ENCODE peak calls at places on chromosomes 13 and 19, in six cellular contexts. One of them, this sample, is unnamed.
A peak's percentile ranks its signal among the peaks of the same experiment; 100 is the strongest.

GRCh38 chr13:112901951-112902651 is 66.9 kb upstream of the MCF2L start:
- DNase-seq in CD4-positive, alpha-beta memory T cell: no peak
- DNase-seq in A549: no peak
- DNase-seq in CD4-positive, alpha-beta T cell: no peak
- DNase-seq in astrocyte: no peak
- DNase-seq in tibial nerve: no peak
- DNase-seq in this sample: no peak

GRCh38 chr19:52898101-52898500 is 666 bp upstream of the ZNF320 start:
- DNase-seq in CD4-positive, alpha-beta memory T cell: no peak
- DNase-seq in A549: no peak
- DNase-seq in CD4-positive, alpha-beta T cell: no peak
- DNase-seq in astrocyte: no peak
- DNase-seq in tibial nerve: no peak
- DNase-seq in this sample: no peak

GRCh38 chr19:56718231-56718630 is 46.7 kb upstream of the ZNF835 start:
- DNase-seq in CD4-positive, alpha-beta memory T cell: no peak
- DNase-seq in A549: no peak
- DNase-seq in CD4-positive, alpha-beta T cell: no peak
- DNase-seq in astrocyte: no peak
- DNase-seq in tibial nerve: no peak
- DNase-seq in this sample: no peak

GRCh38 chr13:114132419-114133121 is at the start of gene RASA3:
- DNase-seq in CD4-positive, alpha-beta memory T cell: peak; percentile 59
- DNase-seq in A549: peak; percentile 54
- DNase-seq in CD4-positive, alpha-beta T cell: peak; percentile 49
- DNase-seq in astrocyte: peak; percentile 72
- DNase-seq in tibial nerve: peak; percentile 62
- DNase-seq in this sample: no peak

GRCh38 chr13:67048084-67048792 is 181.9 kb downstream of the PCDH9 start:
- DNase-seq in CD4-positive, alpha-beta memory T cell: no peak
- DNase-seq in A549: no peak
- DNase-seq in CD4-positive, alpha-beta T cell: no peak
- DNase-seq in astrocyte: peak; percentile 95
- DNase-seq in tibial nerve: no peak
- DNase-seq in this sample: no peak

GRCh38 chr19:36963262-36963661 is 47.1 kb downstream of the ZNF568 start:
- DNase-seq in CD4-positive, alpha-beta memory T cell: no peak
- DNase-seq in A549: no peak
- DNase-seq in CD4-positive, alpha-beta T cell: no peak
- DNase-seq in astrocyte: no peak
- DNase-seq in tibial nerve: no peak
- DNase-seq in this sample: no peak

GRCh38 chr19:15519433-15519976 is 11.2 kb downstream of the CYP4F22 start:
- DNase-seq in CD4-positive, alpha-beta memory T cell: no peak
- DNase-seq in A549: no peak
- DNase-seq in CD4-positive, alpha-beta T cell: no peak
- DNase-seq in astrocyte: no peak
- DNase-seq in tibial nerve: no peak
- DNase-seq in this sample: no peak

GRCh38 chr13:44690376-44690775 is 114.2 kb upstream of the TSC22D1 start:
- DNase-seq in CD4-positive, alpha-beta memory T cell: no peak
- DNase-seq in A549: no peak
- DNase-seq in CD4-positive, alpha-beta T cell: no peak
- DNase-seq in astrocyte: no peak
- DNase-seq in tibial nerve: no peak
- DNase-seq in this sample: no peak

GRCh38 chr19:18254546-18255500 is 19.4 kb downstream of the IQCN start:
- DNase-seq in CD4-positive, alpha-beta memory T cell: no peak
- DNase-seq in A549: no peak
- DNase-seq in CD4-positive, alpha-beta T cell: no peak
- DNase-seq in astrocyte: no peak
- DNase-seq in tibial nerve: no peak
- DNase-seq in this sample: no peak

GRCh38 chr19:47134533-47134932 is 3.9 kb downstream of the SAE1 start:
- DNase-seq in CD4-positive, alpha-beta memory T cell: no peak
- DNase-seq in A549: no peak
- DNase-seq in CD4-positive, alpha-beta T cell: no peak
- DNase-seq in astrocyte: no peak
- DNase-seq in tibial nerve: no peak
- DNase-seq in this sample: no peak

GRCh38 chr13:114230117-114230516 is 4.6 kb upstream of the CDC16 start:
- DNase-seq in CD4-positive, alpha-beta memory T cell: no peak
- DNase-seq in A549: no peak
- DNase-seq in CD4-positive, alpha-beta T cell: no peak
- DNase-seq in astrocyte: peak; percentile 33
- DNase-seq in tibial nerve: no peak
- DNase-seq in this sample: no peak

DNA sequence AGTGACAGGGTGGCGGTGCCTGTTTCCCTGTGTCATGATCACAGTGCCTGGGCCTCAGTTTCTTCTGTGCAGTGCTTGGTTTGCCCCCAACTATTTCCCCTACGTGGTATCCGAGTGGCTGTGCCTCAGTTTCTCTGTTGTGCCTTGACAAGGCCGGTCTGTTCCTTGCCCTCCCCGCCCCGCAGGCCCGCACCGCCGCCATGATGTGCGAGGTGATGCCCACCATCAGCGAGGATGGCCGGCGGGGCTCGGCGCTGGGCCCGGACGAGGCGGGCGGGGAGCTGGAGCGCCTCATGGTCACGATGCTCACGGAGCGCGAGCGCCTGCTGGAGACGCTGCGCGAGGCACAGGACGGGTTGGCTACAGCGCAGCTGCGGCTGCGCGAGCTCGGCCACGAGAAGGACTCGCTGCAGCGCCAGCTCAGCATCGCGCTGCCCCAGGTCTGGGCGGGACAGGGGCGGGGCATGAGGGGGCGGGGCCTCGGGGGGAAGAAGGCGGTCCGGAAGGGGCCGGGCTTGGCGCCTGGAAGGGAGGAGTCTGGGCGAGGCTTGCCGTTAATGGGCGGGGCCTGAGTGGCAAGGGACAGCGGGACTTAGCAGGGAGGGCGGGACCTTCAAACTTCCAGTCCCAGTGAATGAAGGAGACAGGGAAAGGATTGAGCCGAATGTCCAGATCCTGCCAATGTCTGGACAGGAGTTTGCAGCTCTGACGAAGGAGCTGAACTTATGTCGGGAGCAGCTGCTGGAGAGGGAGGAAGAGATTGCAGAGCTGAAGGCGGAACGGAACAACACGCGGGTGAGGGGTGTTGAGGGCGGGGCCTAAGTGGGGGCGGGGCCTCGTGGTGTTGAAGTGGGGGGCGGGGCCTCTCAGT is 8.6 kb downstream of the PPFIA3 start:
- DNase-seq in CD4-positive, alpha-beta memory T cell: peak; percentile 95
- DNase-seq in A549: peak; percentile 99
- DNase-seq in CD4-positive, alpha-beta T cell: peak; percentile 91
- DNase-seq in astrocyte: peak; percentile 86
- DNase-seq in tibial nerve: peak; percentile 87
- DNase-seq in this sample: peak; percentile 80
- H3K27ac ChIP-seq in CD4-positive, alpha-beta memory T cell: no peak overlapping the region
- H3K27ac ChIP-seq in A549: peak overlapping the region; percentile 80
- H3K27ac ChIP-seq in CD4-positive, alpha-beta T cell: no peak overlapping the region
- H3K27ac ChIP-seq in astrocyte: peak overlapping the region; percentile 19
- H3K27ac ChIP-seq in tibial nerve: no peak overlapping the region
- H3K27ac ChIP-seq in this sample: no peak overlapping the region

GRCh38 chr19:23273594-23274412 is 23.6 kb upstream of the ZNF724 start:
- DNase-seq in CD4-positive, alpha-beta memory T cell: peak; percentile 92
- DNase-seq in A549: peak; percentile 82
- DNase-seq in CD4-positive, alpha-beta T cell: peak; percentile 89
- DNase-seq in astrocyte: peak; percentile 80
- DNase-seq in tibial nerve: peak; percentile 88
- DNase-seq in this sample: no peak

DNA sequence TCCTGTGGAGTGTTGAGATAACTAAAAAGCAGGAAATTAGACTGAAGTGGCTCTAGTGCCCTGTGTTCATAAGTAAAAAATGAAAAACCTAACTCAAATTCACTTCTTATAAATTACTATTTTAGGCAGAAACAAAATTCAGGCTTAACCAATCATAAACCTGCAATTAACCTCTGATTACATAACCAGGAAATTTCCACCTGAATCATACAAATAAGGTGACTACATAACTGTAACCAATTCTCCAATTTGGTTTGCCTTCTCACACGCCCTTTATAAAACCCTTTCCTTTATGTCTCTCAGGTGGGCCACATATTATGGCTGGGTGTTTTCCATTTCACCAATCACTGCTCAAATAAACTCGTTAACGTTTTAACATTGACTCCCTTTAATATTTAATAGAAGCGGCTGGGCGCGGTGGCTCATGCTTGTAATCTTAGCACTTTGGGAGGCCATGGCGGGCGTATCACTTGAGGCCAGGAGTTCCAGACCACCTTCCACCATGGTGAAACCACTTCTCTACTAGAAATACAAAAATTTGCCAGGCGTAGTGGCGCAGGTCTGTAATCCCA is 22.9 kb upstream of the ZNF724 start:
- DNase-seq in CD4-positive, alpha-beta memory T cell: peak; percentile 23
- DNase-seq in A549: no peak
- DNase-seq in CD4-positive, alpha-beta T cell: no peak
- DNase-seq in astrocyte: no peak
- DNase-seq in tibial nerve: no peak
- DNase-seq in this sample: no peak
- H3K27ac ChIP-seq in CD4-positive, alpha-beta memory T cell: peak overlapping the region; percentile 92
- H3K27ac ChIP-seq in A549: peak overlapping the region; percentile 63
- H3K27ac ChIP-seq in CD4-positive, alpha-beta T cell: peak overlapping the region; percentile 72
- H3K27ac ChIP-seq in astrocyte: no peak overlapping the region
- H3K27ac ChIP-seq in tibial nerve: peak overlapping the region; percentile 85
- H3K27ac ChIP-seq in this sample: peak overlapping the region; percentile 44

GRCh38 chr13:110351636-110352420 is 44.7 kb downstream of the COL4A2 start:
- DNase-seq in CD4-positive, alpha-beta memory T cell: no peak
- DNase-seq in A549: no peak
- DNase-seq in CD4-positive, alpha-beta T cell: no peak
- DNase-seq in astrocyte: no peak
- DNase-seq in tibial nerve: no peak
- DNase-seq in this sample: no peak

GRCh38 chr13:110354209-110354627 is 47.1 kb downstream of the COL4A2 start:
- DNase-seq in CD4-positive, alpha-beta memory T cell: no peak
- DNase-seq in A549: no peak
- DNase-seq in CD4-positive, alpha-beta T cell: no peak
- DNase-seq in astrocyte: no peak
- DNase-seq in tibial nerve: no peak
- DNase-seq in this sample: no peak

GRCh38 chr13:110352735-110353134 is 45.7 kb downstream of the COL4A2 start:
- DNase-seq in CD4-positive, alpha-beta memory T cell: no peak
- DNase-seq in A549: no peak
- DNase-seq in CD4-positive, alpha-beta T cell: no peak
- DNase-seq in astrocyte: no peak
- DNase-seq in tibial nerve: no peak
- DNase-seq in this sample: no peak

GRCh38 chr13:110354715-110355473 is 47.8 kb downstream of the COL4A2 start:
- DNase-seq in CD4-positive, alpha-beta memory T cell: no peak
- DNase-seq in A549: no peak
- DNase-seq in CD4-positive, alpha-beta T cell: no peak
- DNase-seq in astrocyte: no peak
- DNase-seq in tibial nerve: no peak
- DNase-seq in this sample: no peak

DNA sequence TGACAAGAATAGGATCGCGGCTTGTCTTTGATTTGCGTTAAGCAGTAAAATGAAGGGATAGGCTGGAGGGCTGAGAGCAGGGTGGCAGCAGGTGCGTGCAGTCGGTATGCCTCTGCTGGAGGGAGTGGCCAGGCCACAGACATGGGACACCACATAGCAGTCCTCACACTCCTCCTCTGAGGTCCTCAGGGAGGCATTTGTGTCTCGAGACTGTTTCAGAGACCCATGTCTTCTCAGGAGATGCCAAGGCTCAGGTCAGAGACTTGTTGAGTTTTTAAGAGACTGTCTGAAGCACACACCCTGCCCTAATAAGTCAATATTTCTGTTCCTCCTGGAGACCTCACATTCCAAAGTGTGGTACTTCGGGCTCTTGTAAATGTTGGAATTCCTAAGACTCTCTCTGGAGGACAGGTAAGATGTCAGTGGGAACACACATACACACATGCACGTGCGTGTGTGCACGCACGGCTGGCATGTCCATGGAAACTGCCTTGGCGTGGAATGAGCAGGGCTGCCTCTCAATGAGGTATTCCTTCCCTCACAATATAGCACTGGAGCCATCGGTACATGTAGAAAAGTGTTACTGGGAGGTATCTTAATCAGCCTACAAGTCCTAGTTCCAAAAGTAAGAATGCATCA is 46.4 kb downstream of the COL4A2 start:
- DNase-seq in CD4-positive, alpha-beta memory T cell: no peak
- DNase-seq in A549: no peak
- DNase-seq in CD4-positive, alpha-beta T cell: no peak
- DNase-seq in astrocyte: no peak
- DNase-seq in tibial nerve: no peak
- DNase-seq in this sample: no peak
- H3K27ac ChIP-seq in CD4-positive, alpha-beta memory T cell: no peak overlapping the region
- H3K27ac ChIP-seq in A549: peak overlapping the region; percentile 27
- H3K27ac ChIP-seq in CD4-positive, alpha-beta T cell: no peak overlapping the region
- H3K27ac ChIP-seq in astrocyte: no peak overlapping the region
- H3K27ac ChIP-seq in tibial nerve: no peak overlapping the region
- H3K27ac ChIP-seq in this sample: no peak overlapping the region

GRCh38 chr19:49638360-49638759 is 1.6 kb downstream of the RRAS start:
- DNase-seq in CD4-positive, alpha-beta memory T cell: no peak
- DNase-seq in A549: peak; percentile 49
- DNase-seq in CD4-positive, alpha-beta T cell: no peak
- DNase-seq in astrocyte: no peak
- DNase-seq in tibial nerve: no peak
- DNase-seq in this sample: no peak

GRCh38 chr19:49632576-49632975 is 7.4 kb downstream of the RRAS start:
- DNase-seq in CD4-positive, alpha-beta memory T cell: no peak
- DNase-seq in A549: no peak
- DNase-seq in CD4-positive, alpha-beta T cell: no peak
- DNase-seq in astrocyte: no peak
- DNase-seq in tibial nerve: no peak
- DNase-seq in this sample: no peak

GRCh38 chr19:49636230-49636932 is 3.6 kb downstream of the RRAS start:
- DNase-seq in CD4-positive, alpha-beta memory T cell: no peak
- DNase-seq in A549: no peak
- DNase-seq in CD4-positive, alpha-beta T cell: no peak
- DNase-seq in astrocyte: no peak
- DNase-seq in tibial nerve: no peak
- DNase-seq in this sample: no peak

GRCh38 chr19:49637865-49638350 is 2.0 kb downstream of the RRAS start:
- DNase-seq in CD4-positive, alpha-beta memory T cell: no peak
- DNase-seq in A549: peak; percentile 85
- DNase-seq in CD4-positive, alpha-beta T cell: no peak
- DNase-seq in astrocyte: peak; percentile 54
- DNase-seq in tibial nerve: peak; percentile 87
- DNase-seq in this sample: peak; percentile 12

GRCh38 chr19:49635530-49636229 is 4.3 kb downstream of the RRAS start:
- DNase-seq in CD4-positive, alpha-beta memory T cell: no peak
- DNase-seq in A549: peak; percentile 50
- DNase-seq in CD4-positive, alpha-beta T cell: no peak
- DNase-seq in astrocyte: no peak
- DNase-seq in tibial nerve: no peak
- DNase-seq in this sample: no peak
- H3K27ac ChIP-seq in CD4-positive, alpha-beta memory T cell: no peak overlapping the region
- H3K27ac ChIP-seq in A549: peak overlapping the region; percentile 26
- H3K27ac ChIP-seq in CD4-positive, alpha-beta T cell: no peak overlapping the region
- H3K27ac ChIP-seq in astrocyte: no peak overlapping the region
- H3K27ac ChIP-seq in tibial nerve: peak overlapping the region; percentile 7
- H3K27ac ChIP-seq in this sample: no peak overlapping the region